ENCODE peak calls at places on chromosomes 3 and 15, in nine cellular contexts. One of them, this sample, is unnamed.

GRCh38 chr3:175535351-175535750 is 676.2 kb downstream of the NAALADL2 start:
- DNase-seq in stimulated activated CD4-positive, alpha-beta T cell treated with anti-CD3 and anti-CD28 coated beads, Interleukin-15, amount 100 ng/mL, for 1 hour: no peak
- DNase-seq in MG63: no peak
- DNase-seq in stimulated activated CD8-positive, alpha-beta memory T cell treated with anti-CD3 and anti-CD28 coated beads, Interleukin-12 subunit alpha, Interleukin-12 subunit beta, amount 100 ng/mL, for 4 hours: no peak
- DNase-seq in NAMALWA: no peak
- DNase-seq in hepatic stellate cell: no peak
- DNase-seq in stomach: no peak
- DNase-seq in keratinocyte: no peak
- DNase-seq in psoas muscle: no peak
- DNase-seq in this sample: no peak

GRCh38 chr3:10393514-10393913 is 72.6 kb upstream of the SEC13 start:
- DNase-seq in stimulated activated CD4-positive, alpha-beta T cell treated with anti-CD3 and anti-CD28 coated beads, Interleukin-15, amount 100 ng/mL, for 1 hour: no peak
- DNase-seq in MG63: no peak
- DNase-seq in stimulated activated CD8-positive, alpha-beta memory T cell treated with anti-CD3 and anti-CD28 coated beads, Interleukin-12 subunit alpha, Interleukin-12 subunit beta, amount 100 ng/mL, for 4 hours: no peak
- DNase-seq in NAMALWA: no peak
- DNase-seq in hepatic stellate cell: no peak
- DNase-seq in stomach: no peak
- DNase-seq in keratinocyte: no peak
- DNase-seq in psoas muscle: no peak
- DNase-seq in this sample: no peak

GRCh38 chr15:40108061-40108854 is 421 bp downstream of the BMF start:
- DNase-seq in stimulated activated CD4-positive, alpha-beta T cell treated with anti-CD3 and anti-CD28 coated beads, Interleukin-15, amount 100 ng/mL, for 1 hour: no peak
- DNase-seq in MG63: peak; percentile 74
- DNase-seq in stimulated activated CD8-positive, alpha-beta memory T cell treated with anti-CD3 and anti-CD28 coated beads, Interleukin-12 subunit alpha, Interleukin-12 subunit beta, amount 100 ng/mL, for 4 hours: no peak
- DNase-seq in NAMALWA: no peak
- DNase-seq in hepatic stellate cell: peak; percentile 81
- DNase-seq in stomach: peak; percentile 56
- DNase-seq in keratinocyte: no peak
- DNase-seq in psoas muscle: peak; percentile 78
- DNase-seq in this sample: no peak

GRCh38 chr3:16821053-16821452 is 63.7 kb upstream of the PLCL2 start:
- DNase-seq in stimulated activated CD4-positive, alpha-beta T cell treated with anti-CD3 and anti-CD28 coated beads, Interleukin-15, amount 100 ng/mL, for 1 hour: no peak
- DNase-seq in MG63: no peak
- DNase-seq in stimulated activated CD8-positive, alpha-beta memory T cell treated with anti-CD3 and anti-CD28 coated beads, Interleukin-12 subunit alpha, Interleukin-12 subunit beta, amount 100 ng/mL, for 4 hours: no peak
- DNase-seq in NAMALWA: no peak
- DNase-seq in hepatic stellate cell: no peak
- DNase-seq in stomach: no peak
- DNase-seq in keratinocyte: no peak
- DNase-seq in psoas muscle: no peak
- DNase-seq in this sample: no peak

GRCh38 chr15:90465930-90466567 is 63.7 kb upstream of the CRTC3 start:
- DNase-seq in stimulated activated CD4-positive, alpha-beta T cell treated with anti-CD3 and anti-CD28 coated beads, Interleukin-15, amount 100 ng/mL, for 1 hour: no peak
- DNase-seq in MG63: no peak
- DNase-seq in stimulated activated CD8-positive, alpha-beta memory T cell treated with anti-CD3 and anti-CD28 coated beads, Interleukin-12 subunit alpha, Interleukin-12 subunit beta, amount 100 ng/mL, for 4 hours: no peak
- DNase-seq in NAMALWA: no peak
- DNase-seq in hepatic stellate cell: no peak
- DNase-seq in stomach: no peak
- DNase-seq in keratinocyte: no peak
- DNase-seq in psoas muscle: no peak
- DNase-seq in this sample: peak; percentile 15

GRCh38 chr3:196115678-196116083 is 33.8 kb upstream of the TFRC start:
- DNase-seq in stimulated activated CD4-positive, alpha-beta T cell treated with anti-CD3 and anti-CD28 coated beads, Interleukin-15, amount 100 ng/mL, for 1 hour: no peak
- DNase-seq in MG63: no peak
- DNase-seq in stimulated activated CD8-positive, alpha-beta memory T cell treated with anti-CD3 and anti-CD28 coated beads, Interleukin-12 subunit alpha, Interleukin-12 subunit beta, amount 100 ng/mL, for 4 hours: no peak
- DNase-seq in NAMALWA: peak; percentile 34
- DNase-seq in hepatic stellate cell: no peak
- DNase-seq in stomach: no peak
- DNase-seq in keratinocyte: no peak
- DNase-seq in psoas muscle: no peak
- DNase-seq in this sample: no peak

GRCh38 chr15:97817266-97817890 is 143.1 kb upstream of the ARRDC4 start:
- DNase-seq in stimulated activated CD4-positive, alpha-beta T cell treated with anti-CD3 and anti-CD28 coated beads, Interleukin-15, amount 100 ng/mL, for 1 hour: no peak
- DNase-seq in MG63: no peak
- DNase-seq in stimulated activated CD8-positive, alpha-beta memory T cell treated with anti-CD3 and anti-CD28 coated beads, Interleukin-12 subunit alpha, Interleukin-12 subunit beta, amount 100 ng/mL, for 4 hours: no peak
- DNase-seq in NAMALWA: no peak
- DNase-seq in hepatic stellate cell: no peak
- DNase-seq in stomach: no peak
- DNase-seq in keratinocyte: no peak
- DNase-seq in psoas muscle: no peak
- DNase-seq in this sample: peak; percentile 12

GRCh38 chr3:122572940-122573412 is 4.5 kb upstream of the PARP15 start:
- DNase-seq in stimulated activated CD4-positive, alpha-beta T cell treated with anti-CD3 and anti-CD28 coated beads, Interleukin-15, amount 100 ng/mL, for 1 hour: no peak
- DNase-seq in MG63: peak; percentile 90
- DNase-seq in stimulated activated CD8-positive, alpha-beta memory T cell treated with anti-CD3 and anti-CD28 coated beads, Interleukin-12 subunit alpha, Interleukin-12 subunit beta, amount 100 ng/mL, for 4 hours: no peak
- DNase-seq in NAMALWA: peak; percentile 31
- DNase-seq in hepatic stellate cell: no peak
- DNase-seq in stomach: peak; percentile 34
- DNase-seq in keratinocyte: no peak
- DNase-seq in psoas muscle: no peak
- DNase-seq in this sample: peak; percentile 78

GRCh38 chr3:173913397-173913796 is 515.9 kb downstream of the NLGN1 start:
- DNase-seq in stimulated activated CD4-positive, alpha-beta T cell treated with anti-CD3 and anti-CD28 coated beads, Interleukin-15, amount 100 ng/mL, for 1 hour: no peak
- DNase-seq in MG63: no peak
- DNase-seq in stimulated activated CD8-positive, alpha-beta memory T cell treated with anti-CD3 and anti-CD28 coated beads, Interleukin-12 subunit alpha, Interleukin-12 subunit beta, amount 100 ng/mL, for 4 hours: no peak
- DNase-seq in NAMALWA: no peak
- DNase-seq in hepatic stellate cell: no peak
- DNase-seq in stomach: no peak
- DNase-seq in keratinocyte: no peak
- DNase-seq in psoas muscle: no peak
- DNase-seq in this sample: peak; percentile 36

GRCh38 chr3:139629033-139629432 is 48.7 kb downstream of the NMNAT3 start:
- DNase-seq in stimulated activated CD4-positive, alpha-beta T cell treated with anti-CD3 and anti-CD28 coated beads, Interleukin-15, amount 100 ng/mL, for 1 hour: no peak
- DNase-seq in MG63: peak; percentile 28
- DNase-seq in stimulated activated CD8-positive, alpha-beta memory T cell treated with anti-CD3 and anti-CD28 coated beads, Interleukin-12 subunit alpha, Interleukin-12 subunit beta, amount 100 ng/mL, for 4 hours: no peak
- DNase-seq in NAMALWA: peak; percentile 61
- DNase-seq in hepatic stellate cell: peak; percentile 4
- DNase-seq in stomach: no peak
- DNase-seq in keratinocyte: peak; percentile 19
- DNase-seq in psoas muscle: no peak
- DNase-seq in this sample: peak; percentile 44

GRCh38 chr15:85582076-85582718 is 201.8 kb downstream of the AKAP13 start:
- DNase-seq in stimulated activated CD4-positive, alpha-beta T cell treated with anti-CD3 and anti-CD28 coated beads, Interleukin-15, amount 100 ng/mL, for 1 hour: no peak
- DNase-seq in MG63: peak; percentile 31
- DNase-seq in stimulated activated CD8-positive, alpha-beta memory T cell treated with anti-CD3 and anti-CD28 coated beads, Interleukin-12 subunit alpha, Interleukin-12 subunit beta, amount 100 ng/mL, for 4 hours: no peak
- DNase-seq in NAMALWA: peak; percentile 58
- DNase-seq in hepatic stellate cell: no peak
- DNase-seq in stomach: peak; percentile 37
- DNase-seq in keratinocyte: no peak
- DNase-seq in psoas muscle: no peak
- DNase-seq in this sample: peak; percentile 15

GRCh38 chr3:15933439-15934144 is 135.8 kb upstream of the ANKRD28 start:
- DNase-seq in stimulated activated CD4-positive, alpha-beta T cell treated with anti-CD3 and anti-CD28 coated beads, Interleukin-15, amount 100 ng/mL, for 1 hour: no peak
- DNase-seq in MG63: peak; percentile 8
- DNase-seq in stimulated activated CD8-positive, alpha-beta memory T cell treated with anti-CD3 and anti-CD28 coated beads, Interleukin-12 subunit alpha, Interleukin-12 subunit beta, amount 100 ng/mL, for 4 hours: no peak
- DNase-seq in NAMALWA: no peak
- DNase-seq in hepatic stellate cell: no peak
- DNase-seq in stomach: no peak
- DNase-seq in keratinocyte: no peak
- DNase-seq in psoas muscle: no peak
- DNase-seq in this sample: no peak

GRCh38 chr15:101481917-101482525 is 7.5 kb downstream of the PCSK6 start:
- DNase-seq in stimulated activated CD4-positive, alpha-beta T cell treated with anti-CD3 and anti-CD28 coated beads, Interleukin-15, amount 100 ng/mL, for 1 hour: no peak
- DNase-seq in MG63: no peak
- DNase-seq in stimulated activated CD8-positive, alpha-beta memory T cell treated with anti-CD3 and anti-CD28 coated beads, Interleukin-12 subunit alpha, Interleukin-12 subunit beta, amount 100 ng/mL, for 4 hours: no peak
- DNase-seq in NAMALWA: no peak
- DNase-seq in hepatic stellate cell: no peak
- DNase-seq in stomach: no peak
- DNase-seq in keratinocyte: no peak
- DNase-seq in psoas muscle: no peak
- DNase-seq in this sample: no peak

GRCh38 chr3:182405752-182406151 is 387.6 kb upstream of the ATP11B start:
- DNase-seq in stimulated activated CD4-positive, alpha-beta T cell treated with anti-CD3 and anti-CD28 coated beads, Interleukin-15, amount 100 ng/mL, for 1 hour: no peak
- DNase-seq in MG63: no peak
- DNase-seq in stimulated activated CD8-positive, alpha-beta memory T cell treated with anti-CD3 and anti-CD28 coated beads, Interleukin-12 subunit alpha, Interleukin-12 subunit beta, amount 100 ng/mL, for 4 hours: no peak
- DNase-seq in NAMALWA: no peak
- DNase-seq in hepatic stellate cell: no peak
- DNase-seq in stomach: no peak
- DNase-seq in keratinocyte: no peak
- DNase-seq in psoas muscle: no peak
- DNase-seq in this sample: no peak